ENCODE peak calls at places on chromosomes 12 and 14, in six cellular contexts. L is ovary, M is A549, U is stomach, Q is SK-N-SH, O is tibial nerve. H is an unnamed sample.

GRCh38 chr12:2877959-2878732 is 1.1 kb downstream of the RHNO1 start:
- DNase-seq in O (no peak), L (no peak), U (no peak), M (no peak), Q (no peak), H (no peak)

GRCh38 chr14:99737451-99737951 is 53.4 kb downstream of the CYP46A1 start:
- DNase-seq in Q (peak), L (peak), U (peak), O (no peak), M (peak), H (peak)

GRCh38 chr14:68539311-68539737 is 253.5 kb downstream of the ZFP36L1 start:
- DNase-seq in L (no peak), M (no peak), Q (no peak), O (no peak), U (no peak), H (no peak)

GRCh38 chr14:65206448-65207096 is 104.3 kb upstream of the MAX start:
- DNase-seq in Q (no peak), L (no peak), M (no peak), O (no peak), U (no peak), H (no peak)

GRCh38 chr12:131287015-131287937 is 333.6 kb downstream of the ADGRD1 start:
- DNase-seq in L (peak), O (peak), M (no peak), U (no peak), Q (no peak), H (peak)

GRCh38 chr14:102390064-102390463 is 27.3 kb downstream of the TECPR2 start:
- DNase-seq in O (no peak), L (no peak), M (no peak), U (no peak), Q (no peak), H (no peak)

GRCh38 chr12:81843599-81843998 is 84.4 kb upstream of the PPFIA2 start:
- DNase-seq in L (no peak), M (no peak), Q (peak), O (no peak), U (no peak), H (no peak)

GRCh38 chr12:65615091-65615490 is 209.2 kb upstream of the HMGA2 start:
- DNase-seq in U (no peak), L (no peak), Q (no peak), O (no peak), M (no peak), H (no peak)

GRCh38 chr12:65761301-65761700 is 63.0 kb upstream of the HMGA2 start:
- DNase-seq in O (no peak), Q (no peak), U (no peak), L (no peak), M (no peak), H (no peak)

GRCh38 chr12:6272300-6273208 is 37.9 kb upstream of the PLEKHG6 start:
- DNase-seq in Q (no peak), U (peak), M (no peak), L (no peak), O (no peak), H (peak)

GRCh38 chr14:68651652-68652432 is 141.0 kb downstream of the ZFP36L1 start:
- DNase-seq in M (no peak), L (peak), Q (no peak), O (no peak), U (no peak), H (no peak)

GRCh38 chr12:120261951-120262851 is 3.3 kb downstream of the PXN start:
- DNase-seq in M (peak), O (peak), L (no peak), U (no peak), Q (no peak), H (no peak)

GRCh38 chr14:76920572-76921175 is 94.5 kb downstream of the LRRC74A start:
- DNase-seq in L (peak), U (no peak), O (no peak), M (no peak), Q (peak), H (no peak)

GRCh38 chr14:24260026-24260779 is 2.8 kb downstream of the TGM1 start:
- DNase-seq in M (no peak), U (no peak), O (no peak), L (no peak), Q (no peak), H (no peak)

GRCh38 chr12:52262286-52262685 is 12.2 kb upstream of the KRT86 start:
- DNase-seq in O (no peak), L (no peak), U (no peak), Q (no peak), M (no peak), H (no peak)

GRCh38 chr12:74776378-74776777 is 238.7 kb downstream of the ATXN7L3B start:
- DNase-seq in M (no peak), U (no peak), L (no peak), O (no peak), Q (no peak), H (no peak)

GRCh38 chr14:87255046-87255445 is 737.9 kb downstream of the GALC start:
- DNase-seq in O (no peak), Q (no peak), M (no peak), U (no peak), L (no peak), H (no peak)

GRCh38 chr12:114700392-114701103 is 16.6 kb upstream of the TBX3 start:
- DNase-seq in O (no peak), Q (no peak), M (no peak), U (no peak), L (no peak), H (no peak)

GRCh38 chr12:132393991-132394949 is 64.9 kb upstream of the GALNT9 start:
- DNase-seq in L (no peak), U (no peak), Q (no peak), M (peak), O (no peak), H (peak)

GRCh38 chr14:21734457-21735074 is 60.9 kb upstream of the OR4E1 start:
- DNase-seq in M (peak), L (no peak), O (peak), Q (peak), U (no peak), H (no peak)

GRCh38 chr14:71554959-71555612 is 377.1 kb upstream of the RGS6 start:
- DNase-seq in L (no peak), M (no peak), Q (no peak), O (no peak), U (no peak), H (no peak)

GRCh38 chr14:102487204-102487577 is 22.4 kb downstream of the ANKRD9 start:
- DNase-seq in Q (no peak), M (no peak), L (no peak), U (no peak), O (no peak), H (no peak)

GRCh38 chr14:90091393-90091792 is 29.6 kb downstream of the KCNK13 start:
- DNase-seq in M (no peak), U (no peak), Q (peak), L (no peak), O (no peak), H (no peak)

GRCh38 chr14:54138354-54139038 is 181.9 kb upstream of the BMP4 start:
- DNase-seq in L (no peak), M (no peak), U (no peak), O (no peak), Q (no peak), H (no peak)

GRCh38 chr14:68544150-68544892 is 248.5 kb downstream of the ZFP36L1 start:
- DNase-seq in L (peak), M (no peak), O (peak), U (peak), Q (no peak), H (no peak)

GRCh38 chr12:105798249-105798835 is 340.4 kb downstream of the NUAK1 start:
- DNase-seq in U (no peak), L (no peak), M (no peak), Q (no peak), O (no peak), H (no peak)

GRCh38 chr12:76010732-76011458 is 20.7 kb downstream of the PHLDA1 start:
- DNase-seq in Q (no peak), O (no peak), U (no peak), M (no peak), L (no peak), H (no peak)

GRCh38 chr12:76006028-76006916 is 25.3 kb downstream of the PHLDA1 start:
- DNase-seq in Q (no peak), M (no peak), L (no peak), U (no peak), O (no peak), H (no peak)

GRCh38 chr12:76012656-76013055 is 18.9 kb downstream of the PHLDA1 start:
- DNase-seq in M (no peak), O (no peak), L (no peak), Q (no peak), U (no peak), H (no peak)

GRCh38 chr12:76007640-76008039 is 23.9 kb downstream of the PHLDA1 start:
- DNase-seq in M (no peak), L (no peak), O (no peak), U (no peak), Q (no peak), H (no peak)

GRCh38 chr12:76008438-76008837 is 23.1 kb downstream of the PHLDA1 start:
- DNase-seq in O (no peak), U (no peak), M (no peak), Q (no peak), L (no peak), H (no peak)
- H3K27ac ChIP-seq in O (no peak), U (no peak), M (no peak), Q (no peak), L (no peak), H (no peak)

DNA sequence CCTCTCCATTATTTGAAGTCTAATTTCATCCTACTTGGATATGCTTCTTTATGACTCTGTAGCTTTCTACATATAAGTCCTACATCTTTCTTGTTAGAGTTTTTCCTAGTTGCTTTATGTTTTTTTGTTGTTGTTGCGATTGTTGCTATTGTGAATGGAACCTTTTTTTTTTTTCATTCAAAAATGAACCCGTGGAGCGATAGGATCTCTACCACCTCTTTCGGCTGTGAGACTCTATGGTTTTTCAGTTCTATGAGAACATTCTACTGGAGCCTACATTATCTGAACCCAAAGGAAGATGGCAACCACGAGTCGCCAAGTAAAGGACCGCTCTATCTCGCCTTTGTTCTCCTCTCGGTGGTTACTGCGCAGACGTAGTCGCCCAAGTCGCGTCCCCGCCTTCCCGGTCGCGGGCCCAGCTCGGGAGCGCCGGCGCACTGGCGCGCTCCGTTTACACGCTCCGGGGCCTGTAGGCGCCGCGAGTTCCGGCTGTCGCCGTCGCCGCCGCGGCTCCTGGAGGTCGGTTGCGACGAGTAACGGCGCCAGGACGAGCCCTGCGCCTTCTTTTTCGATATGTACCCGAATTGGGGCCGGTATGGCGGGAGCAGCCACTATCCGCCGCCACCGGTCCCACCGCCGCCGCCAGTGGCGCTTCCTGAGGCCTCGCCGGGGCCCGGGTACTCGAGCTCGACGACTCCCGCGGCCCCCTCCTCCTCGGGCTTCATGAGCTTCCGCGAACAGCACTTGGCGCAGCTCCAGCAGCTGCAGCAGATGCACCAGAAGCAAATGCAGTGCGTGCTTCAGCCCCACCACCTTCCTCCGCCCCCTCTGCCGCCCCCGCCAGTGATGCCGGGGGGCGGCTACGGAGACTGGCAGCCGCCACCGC is at the start of gene YLPM1:
- DNase-seq in L (peak), Q (peak), O (peak), U (peak), M (peak), H (peak)
- TF ChIP-seq EP300 in L (no peak), Q (no peak), O (peak), U (no peak), M (no peak), H (no peak)

GRCh38 chr14:50036637-50037036 is 79.7 kb downstream of the VCPKMT start:
- DNase-seq in L (no peak), Q (no peak), O (no peak), U (no peak), M (no peak), H (no peak)

GRCh38 chr14:50039120-50039517 is 77.3 kb downstream of the VCPKMT start:
- DNase-seq in U (no peak), Q (no peak), L (no peak), O (no peak), M (no peak), H (no peak)

GRCh38 chr14:50037240-50037639 is 79.1 kb downstream of the VCPKMT start:
- DNase-seq in O (no peak), Q (no peak), L (no peak), M (no peak), U (no peak), H (no peak)

GRCh38 chr14:50038398-50039119 is 77.8 kb downstream of the VCPKMT start:
- DNase-seq in U (no peak), Q (no peak), L (no peak), M (peak), O (no peak), H (peak)

GRCh38 chr14:50037837-50038236 is 78.5 kb downstream of the VCPKMT start:
- DNase-seq in O (no peak), M (no peak), L (no peak), Q (no peak), U (no peak), H (peak)
- H3K27ac ChIP-seq in O (no peak), M (peak), L (no peak), Q (peak), U (peak), H (peak)

DNA sequence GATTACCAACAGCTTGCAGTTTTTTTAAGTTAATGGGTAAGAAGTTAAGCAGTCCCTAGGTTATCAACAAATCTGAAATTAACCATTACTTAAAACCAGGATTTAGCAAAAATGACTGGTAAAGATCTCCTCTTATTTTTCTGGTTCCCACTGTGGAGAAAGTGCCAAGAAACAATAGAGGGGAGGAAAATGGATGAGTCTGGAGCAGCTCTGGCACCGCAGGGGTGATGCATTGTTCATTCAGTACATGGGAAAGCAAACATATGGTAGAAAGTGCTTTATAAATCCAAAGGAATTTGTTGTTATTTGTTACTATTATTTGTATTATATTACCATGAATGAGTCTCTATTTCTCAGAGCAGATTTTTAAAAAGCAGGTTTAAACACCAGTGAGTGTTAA is 92.2 kb downstream of the DYRK2 start:
- DNase-seq in U (no peak), M (no peak), O (no peak), L (no peak), Q (no peak), H (no peak)
- TF ChIP-seq EP300 in U (no peak), M (no peak), O (no peak), L (no peak), Q (no peak), H (no peak)

GRCh38 chr12:15276088-15276698 is 46.1 kb upstream of the PTPRO start:
- DNase-seq in O (peak), U (no peak), M (peak), L (no peak), Q (peak), H (no peak)

GRCh38 chr12:15274561-15274967 is 47.7 kb upstream of the PTPRO start:
- DNase-seq in L (no peak), Q (peak), U (peak), M (no peak), O (no peak), H (no peak)

GRCh38 chr12:15273896-15274295 is 48.4 kb upstream of the PTPRO start:
- DNase-seq in L (no peak), U (no peak), Q (no peak), O (no peak), M (no peak), H (no peak)

GRCh38 chr12:15280930-15281329 is 41.4 kb upstream of the PTPRO start:
- DNase-seq in M (no peak), L (no peak), U (no peak), O (no peak), Q (no peak), H (no peak)

GRCh38 chr12:15278816-15279658 is 43.3 kb upstream of the PTPRO start:
- DNase-seq in L (peak), Q (peak), U (peak), M (no peak), O (peak), H (no peak)
- H3K27ac ChIP-seq in L (no peak), Q (peak), U (peak), M (no peak), O (no peak), H (peak)

DNA sequence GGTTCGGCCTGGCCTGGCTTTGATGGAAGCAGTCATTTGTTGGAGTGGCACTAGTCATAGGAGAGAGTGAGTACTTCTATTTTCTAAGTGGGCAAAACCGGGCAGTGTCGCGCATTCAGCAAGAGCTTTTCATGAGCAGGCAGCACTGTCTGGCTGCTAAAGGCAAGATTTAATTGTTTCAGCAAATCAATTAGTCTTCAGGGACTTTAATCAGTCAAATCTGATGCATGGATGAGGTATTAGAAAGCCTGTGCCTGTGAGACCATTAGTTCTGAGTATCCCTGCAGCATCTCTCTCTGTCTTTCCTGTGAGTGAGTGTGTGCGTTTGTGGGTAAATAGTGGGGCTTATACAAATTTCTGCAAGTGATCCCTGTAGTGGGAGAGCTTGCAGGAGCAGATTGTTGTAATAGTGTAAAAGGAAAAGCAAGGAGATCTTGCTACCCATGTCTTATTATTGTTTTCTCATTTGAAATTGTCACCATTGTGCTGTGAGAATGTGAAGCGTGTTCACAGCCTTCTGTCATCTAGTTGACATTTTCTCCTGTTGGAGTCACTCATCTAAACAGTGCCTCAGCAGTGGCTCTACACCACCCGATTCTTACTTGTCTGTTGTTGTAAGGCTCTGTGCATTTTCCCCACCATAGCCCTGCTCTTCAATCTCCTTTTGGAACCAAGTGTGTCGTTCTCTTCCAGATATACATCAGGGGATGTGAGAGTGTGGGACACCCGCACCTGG is 53.4 kb downstream of the FBXW8 start:
- DNase-seq in M (no peak), O (no peak), Q (peak), U (no peak), L (no peak), H (no peak)
- TF ChIP-seq EP300 in M (no peak), O (no peak), Q (no peak), U (no peak), L (no peak), H (no peak)

DNA sequence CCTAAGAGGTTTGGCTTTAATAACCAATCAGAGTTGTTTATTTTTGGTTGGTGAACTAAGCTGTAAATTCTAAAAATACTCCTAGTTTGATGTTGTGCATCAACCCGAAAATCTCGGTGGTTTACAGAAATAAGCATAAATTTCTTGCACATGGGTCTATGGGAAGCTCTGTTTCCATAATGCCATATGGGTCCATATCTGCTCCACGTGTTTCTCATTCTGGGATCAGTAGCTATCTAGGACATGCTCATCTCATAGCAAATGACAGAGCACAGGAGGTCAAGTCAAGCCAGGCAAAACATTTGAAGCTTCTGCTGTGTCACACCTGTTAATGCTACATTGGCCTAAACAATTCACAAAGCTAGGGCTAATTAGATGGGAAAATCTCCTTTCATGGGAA is 23.1 kb downstream of the NUP37 start:
- DNase-seq in U (no peak), Q (no peak), M (no peak), O (no peak), L (no peak), H (no peak)
- H3K27ac ChIP-seq in U (no peak), Q (no peak), M (no peak), O (no peak), L (no peak), H (no peak)

H was measured in upper lobe of left lung.